ENCODE peak calls at places on chromosome 1, in four cellular contexts. D, E, Q and G are unnamed samples.

GRCh38 chr1:203271018-203271743 is 34.1 kb upstream of the BTG2 start:
- DNase-seq in D (peak; percentile 44), E (peak; percentile 76), Q (no peak), G (peak; percentile 90)

GRCh38 chr1:46432781-46433327 is 38.7 kb downstream of the FAAH start:
- DNase-seq in E (no peak), D (no peak), Q (no peak), G (no peak)

GRCh38 chr1:113369715-113370114 is 20.6 kb upstream of the MAGI3 start:
- DNase-seq in Q (no peak), E (no peak), D (no peak), G (no peak)

GRCh38 chr1:16254263-16254948 is 17.4 kb upstream of the CPLANE2 start:
- DNase-seq in Q (peak; percentile 11), D (no peak), E (peak; percentile 68), G (no peak)

GRCh38 chr1:58395355-58395754 is 151.2 kb downstream of the OMA1 start:
- DNase-seq in Q (no peak), D (no peak), E (peak; percentile 91), G (no peak)

GRCh38 chr1:198333744-198334143 is 176.9 kb downstream of the NEK7 start:
- DNase-seq in D (no peak), E (peak; percentile 67), Q (no peak), G (no peak)

GRCh38 chr1:73673980-73674379 is 524.0 kb downstream of the LRRIQ3 start:
- DNase-seq in D (no peak), E (no peak), Q (no peak), G (no peak)

GRCh38 chr1:111944121-111944785 is 45.2 kb downstream of the KCND3 start:
- DNase-seq in Q (no peak), D (peak; percentile 64), E (no peak), G (peak; percentile 41)

GRCh38 chr1:26127235-26128163 is 15.9 kb downstream of the PDIK1L start:
- DNase-seq in D (no peak), E (no peak), Q (no peak), G (no peak)

GRCh38 chr1:4838231-4838630 is 183.8 kb downstream of the AJAP1 start:
- DNase-seq in Q (no peak), E (no peak), D (no peak), G (no peak)

GRCh38 chr1:19925342-19926070 is 2.1 kb upstream of the PLA2G2E start:
- DNase-seq in Q (no peak), E (no peak), D (no peak), G (no peak)

GRCh38 chr1:41507152-41507720 is 22.8 kb upstream of the EDN2 start:
- DNase-seq in Q (no peak), D (no peak), E (no peak), G (no peak)

GRCh38 chr1:110008971-110009565 is 24.5 kb downstream of the AHCYL1 start:
- DNase-seq in D (no peak), Q (no peak), E (no peak), G (no peak)

GRCh38 chr1:55362558-55362957 is 147.4 kb upstream of the USP24 start:
- DNase-seq in E (peak; percentile 85), Q (no peak), D (no peak), G (no peak)

GRCh38 chr1:165895451-165895871 is 68.0 kb downstream of the UCK2 start:
- DNase-seq in D (no peak), E (peak; percentile 80), Q (no peak), G (no peak)

GRCh38 chr1:227234998-227235405 is 83.3 kb downstream of the CDC42BPA start:
- DNase-seq in Q (no peak), E (peak; percentile 73), D (no peak), G (no peak)

GRCh38 chr1:201126832-201127754 is at the start of gene ASCL5:
- DNase-seq in D (no peak), E (peak; percentile 59), Q (no peak), G (no peak)

GRCh38 chr1:18062180-18062579 is 45.4 kb upstream of the IGSF21 start:
- DNase-seq in D (no peak), E (no peak), Q (no peak), G (no peak)

GRCh38 chr1:190491404-190491803 is 13.7 kb upstream of the BRINP3 start:
- DNase-seq in Q (no peak), D (no peak), E (no peak), G (no peak)

GRCh38 chr1:100440075-100440809 is 87.9 kb downstream of the CDC14A start:
- DNase-seq in E (no peak), Q (no peak), D (no peak), G (no peak)

GRCh38 chr1:3651011-3651938 is 1.0 kb upstream of the TP73 start:
- DNase-seq in D (no peak), E (no peak), Q (peak; percentile 78), G (peak; percentile 80)

DNA sequence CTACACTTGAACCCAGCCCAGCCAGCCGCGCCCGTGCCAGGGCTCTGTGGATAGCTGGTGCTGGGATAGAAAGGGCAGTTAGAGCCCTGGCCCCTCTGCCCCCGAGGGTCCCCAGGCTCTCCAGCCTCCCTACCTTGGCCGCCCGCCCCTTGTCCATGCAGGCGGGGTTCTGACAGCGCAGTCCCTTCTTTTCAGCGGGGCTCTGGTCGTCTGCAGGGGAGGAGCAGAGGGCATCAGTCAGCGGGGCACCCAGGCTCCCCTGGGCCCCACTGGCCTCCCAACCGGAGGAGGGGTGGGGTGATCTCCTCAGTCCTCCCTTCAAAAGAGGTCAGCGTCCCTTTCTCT is 4.9 kb upstream of the PLEKHG5 start:
- DNase-seq in E (no peak), D (peak; percentile 31), Q (no peak), G (no peak)
- H3K27ac ChIP-seq in E (no peak overlapping the region), D (peak overlapping the region; percentile 79), Q (peak overlapping the region; percentile 3), G (peak overlapping the region; percentile 85)

GRCh38 chr1:2049225-2049516 is 1.0 kb upstream of the PRKCZ start:
- DNase-seq in E (no peak), Q (no peak), D (no peak), G (no peak)
- H3K4me3 ChIP-seq in E (no peak overlapping the region), Q (no peak overlapping the region), D (peak overlapping the region; percentile 71), G (peak overlapping the region; percentile 76)

GRCh38 chr1:78075621-78076020 is 29.9 kb downstream of the GIPC2 start:
- DNase-seq in Q (no peak), D (no peak), E (peak; percentile 26), G (no peak)

GRCh38 chr1:78079580-78079979 is 33.8 kb downstream of the GIPC2 start:
- DNase-seq in E (peak; percentile 37), Q (no peak), D (no peak), G (no peak)

GRCh38 chr1:78081980-78082860 is 36.5 kb downstream of the GIPC2 start:
- DNase-seq in Q (no peak), E (peak; percentile 62), D (no peak), G (no peak)

GRCh38 chr1:78078358-78078757 is 32.6 kb downstream of the GIPC2 start:
- DNase-seq in Q (no peak), D (no peak), E (no peak), G (no peak)

DNA sequence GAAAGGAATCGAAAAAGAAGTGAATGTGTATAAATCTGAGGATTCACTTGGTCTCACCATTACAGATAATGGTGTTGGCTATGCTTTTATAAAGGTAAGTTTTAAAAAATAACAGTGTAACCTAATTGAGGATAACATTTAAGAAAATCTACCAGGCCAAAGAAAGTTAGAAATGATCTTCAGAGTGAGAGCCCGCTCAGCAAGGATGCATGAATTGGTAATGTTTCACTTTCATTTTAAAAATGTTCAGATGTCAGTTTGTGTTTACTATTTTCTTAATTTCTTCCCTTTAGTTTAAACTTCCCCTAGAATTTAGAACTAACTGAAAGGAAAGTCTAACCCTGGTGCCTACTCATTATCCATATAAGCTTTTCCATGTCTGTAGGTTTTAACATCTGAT is 35.0 kb downstream of the GIPC2 start:
- DNase-seq in D (no peak), E (no peak), Q (no peak), G (no peak)
- H3K27ac ChIP-seq in D (peak overlapping the region; percentile 74), E (no peak overlapping the region), Q (no peak overlapping the region), G (peak overlapping the region; percentile 52)

DNA sequence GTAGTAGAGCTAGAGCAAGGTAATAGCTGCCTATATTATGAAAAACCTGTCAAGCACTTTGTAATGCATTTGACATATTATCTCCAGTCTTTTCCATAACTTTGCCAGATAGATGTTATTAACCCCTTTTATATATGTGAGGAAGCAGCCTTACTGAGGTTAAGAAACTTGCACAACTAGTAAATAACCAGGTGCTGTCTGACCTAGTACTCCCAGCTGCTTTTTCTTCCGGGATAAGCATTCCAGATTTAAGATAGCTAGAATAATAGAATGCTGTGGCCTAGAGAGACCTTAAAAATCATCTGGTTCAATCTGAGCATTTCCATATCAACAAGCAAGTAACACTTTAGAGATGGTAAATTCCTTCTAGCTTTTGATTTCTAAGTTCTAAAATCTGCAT is 1.6 kb downstream of the SH3GLB1 start:
- DNase-seq in D (no peak), Q (no peak), E (no peak), G (no peak)
- H3K4me3 ChIP-seq in D (peak overlapping the region; percentile 91), Q (peak overlapping the region; percentile 74), E (peak overlapping the region; percentile 64), G (peak overlapping the region; percentile 73)

GRCh38 chr1:150925080-150925479 is 1.1 kb upstream of the SETDB1 start:
- DNase-seq in D (no peak), Q (no peak), E (no peak), G (peak; percentile 77)
- H3K27ac ChIP-seq in D (peak overlapping the region; percentile 87), Q (no peak overlapping the region), E (no peak overlapping the region), G (no peak overlapping the region)

GRCh38 chr1:156497743-156498446 is 2.7 kb downstream of the MEF2D start:
- DNase-seq in D (no peak), E (no peak), Q (no peak), G (peak; percentile 68)
- H3K4me3 ChIP-seq in D (peak overlapping the region; percentile 98), E (peak overlapping the region; percentile 14), Q (no peak overlapping the region), G (peak overlapping the region; percentile 69)